ENCODE peak calls at places on chromosomes 5 and 9, in four cellular contexts. One of them, this sample, is unnamed.

GRCh38 chr5:160929343-160929742 is 77.3 kb upstream of the ATP10B start:
- DNase-seq in AG10803: no peak
- DNase-seq in fibroblast of the aortic adventitia: no peak
- DNase-seq in AG09309: no peak
- DNase-seq in this sample: no peak

GRCh38 chr9:87431831-87432230 is 65.8 kb upstream of the DAPK1 start:
- DNase-seq in AG10803: peak; percentile 55
- DNase-seq in fibroblast of the aortic adventitia: peak; percentile 11
- DNase-seq in AG09309: no peak
- DNase-seq in this sample: no peak

GRCh38 chr5:148414848-148415247 is 31.1 kb downstream of the FBXO38 start:
- DNase-seq in AG10803: no peak
- DNase-seq in fibroblast of the aortic adventitia: no peak
- DNase-seq in AG09309: no peak
- DNase-seq in this sample: no peak

GRCh38 chr5:43171926-43172325 is 20.1 kb upstream of the NIM1K start:
- DNase-seq in AG10803: no peak
- DNase-seq in fibroblast of the aortic adventitia: no peak
- DNase-seq in AG09309: no peak
- DNase-seq in this sample: no peak

GRCh38 chr5:53479045-53479655 is 1.3 kb upstream of the FST start:
- DNase-seq in AG10803: no peak
- DNase-seq in fibroblast of the aortic adventitia: peak; percentile 60
- DNase-seq in AG09309: no peak
- DNase-seq in this sample: peak; percentile 55

GRCh38 chr5:175059687-175060194 is 335.4 kb downstream of the MSX2 start:
- DNase-seq in AG10803: peak; percentile 3
- DNase-seq in fibroblast of the aortic adventitia: peak; percentile 1
- DNase-seq in AG09309: peak; percentile 18
- DNase-seq in this sample: peak; percentile 2

GRCh38 chr5:91436241-91436640 is 53.1 kb upstream of the ARRDC3 start:
- DNase-seq in AG10803: no peak
- DNase-seq in fibroblast of the aortic adventitia: no peak
- DNase-seq in AG09309: no peak
- DNase-seq in this sample: no peak

GRCh38 chr9:13221741-13222140 is 57.8 kb downstream of the MPDZ start:
- DNase-seq in AG10803: no peak
- DNase-seq in fibroblast of the aortic adventitia: no peak
- DNase-seq in AG09309: no peak
- DNase-seq in this sample: no peak

GRCh38 chr5:157328277-157328912 is 62.5 kb downstream of the CYFIP2 start:
- DNase-seq in AG10803: peak; percentile 81
- DNase-seq in fibroblast of the aortic adventitia: peak; percentile 85
- DNase-seq in AG09309: peak; percentile 44
- DNase-seq in this sample: peak; percentile 91

GRCh38 chr9:18393340-18394130 is 80.4 kb upstream of the ADAMTSL1 start:
- DNase-seq in AG10803: peak; percentile 92
- DNase-seq in fibroblast of the aortic adventitia: peak; percentile 97
- DNase-seq in AG09309: peak; percentile 90
- DNase-seq in this sample: peak; percentile 97

GRCh38 chr5:10310073-10310779 is 2.5 kb upstream of the CMBL start:
- DNase-seq in AG10803: no peak
- DNase-seq in fibroblast of the aortic adventitia: no peak
- DNase-seq in AG09309: no peak
- DNase-seq in this sample: peak; percentile 66

GRCh38 chr9:27351438-27351837 is 54.5 kb upstream of the EQTN start:
- DNase-seq in AG10803: no peak
- DNase-seq in fibroblast of the aortic adventitia: peak; percentile 10
- DNase-seq in AG09309: no peak
- DNase-seq in this sample: peak; percentile 46

GRCh38 chr5:172564187-172564586 is 76.9 kb upstream of the NEURL1B start:
- DNase-seq in AG10803: no peak
- DNase-seq in fibroblast of the aortic adventitia: no peak
- DNase-seq in AG09309: no peak
- DNase-seq in this sample: no peak

GRCh38 chr9:105355810-105356209 is 92.0 kb upstream of the FSD1L start:
- DNase-seq in AG10803: no peak
- DNase-seq in fibroblast of the aortic adventitia: peak; percentile 71
- DNase-seq in AG09309: no peak
- DNase-seq in this sample: peak; percentile 36

GRCh38 chr5:138149530-138149929 is 10.3 kb upstream of the NME5 start:
- DNase-seq in AG10803: no peak
- DNase-seq in fibroblast of the aortic adventitia: peak; percentile 17
- DNase-seq in AG09309: no peak
- DNase-seq in this sample: no peak

GRCh38 chr5:1291611-1292080 is 3.2 kb downstream of the TERT start:
- DNase-seq in AG10803: no peak
- DNase-seq in fibroblast of the aortic adventitia: no peak
- DNase-seq in AG09309: no peak
- DNase-seq in this sample: no peak

GRCh38 chr5:32538031-32538547 is 47.3 kb upstream of the SUB1 start:
- DNase-seq in AG10803: no peak
- DNase-seq in fibroblast of the aortic adventitia: peak; percentile 39
- DNase-seq in AG09309: no peak
- DNase-seq in this sample: no peak

GRCh38 chr9:92808726-92809451 is 44.3 kb upstream of the BICD2 start:
- DNase-seq in AG10803: peak; percentile 64
- DNase-seq in fibroblast of the aortic adventitia: peak; percentile 70
- DNase-seq in AG09309: peak; percentile 14
- DNase-seq in this sample: peak; percentile 79

GRCh38 chr9:5894237-5894959 is 3.7 kb downstream of the MLANA start:
- DNase-seq in AG10803: no peak
- DNase-seq in fibroblast of the aortic adventitia: no peak
- DNase-seq in AG09309: no peak
- DNase-seq in this sample: no peak

GRCh38 chr5:132546108-132546507 is 2.8 kb upstream of the IL5 start:
- DNase-seq in AG10803: no peak
- DNase-seq in fibroblast of the aortic adventitia: no peak
- DNase-seq in AG09309: no peak
- DNase-seq in this sample: no peak

GRCh38 chr5:167219296-167219695 is 1072.1 kb upstream of the WWC1 start:
- DNase-seq in AG10803: no peak
- DNase-seq in fibroblast of the aortic adventitia: no peak
- DNase-seq in AG09309: no peak
- DNase-seq in this sample: no peak

DNA sequence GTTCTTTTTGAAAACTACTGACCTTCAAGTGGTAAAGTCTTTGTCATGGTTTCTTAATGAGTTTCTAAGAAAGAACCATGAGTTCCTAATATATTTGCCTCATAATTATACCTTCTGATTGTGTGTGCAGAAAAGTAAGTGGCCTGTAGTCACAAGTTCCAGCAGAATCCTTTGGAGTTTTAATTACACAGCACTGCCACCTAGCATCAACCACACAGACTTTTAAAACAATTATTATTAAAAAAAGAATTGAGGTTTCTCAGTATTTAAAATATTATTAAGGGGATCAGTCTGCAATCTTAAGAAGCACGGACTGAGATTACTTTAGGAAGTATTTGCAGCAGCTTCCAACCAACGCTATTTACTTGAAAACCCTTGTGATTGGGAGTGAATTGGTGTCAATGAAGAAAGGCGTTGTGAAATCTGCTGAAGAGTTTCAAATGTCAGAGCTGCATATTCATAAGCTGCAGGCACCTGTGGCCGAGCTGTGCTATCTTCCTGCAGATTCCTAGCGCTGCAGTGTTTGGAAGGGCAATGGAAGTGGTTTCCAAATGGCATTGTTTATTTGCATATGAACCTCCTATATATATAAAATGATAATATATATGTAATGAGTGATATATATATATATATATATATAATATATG is 1074.2 kb upstream of the WWC1 start:
- DNase-seq in AG10803: no peak
- DNase-seq in fibroblast of the aortic adventitia: no peak
- DNase-seq in AG09309: no peak
- DNase-seq in this sample: peak; percentile 13
- TF ChIP-seq CTCF in AG10803: no peak
- TF ChIP-seq CTCF in fibroblast of the aortic adventitia: no peak
- TF ChIP-seq CTCF in AG09309: no peak
- TF ChIP-seq CTCF in this sample: no peak

GRCh38 chr5:124866355-124867063 is 120.1 kb upstream of the ZNF608 start:
- DNase-seq in AG10803: peak; percentile 48
- DNase-seq in fibroblast of the aortic adventitia: no peak
- DNase-seq in AG09309: no peak
- DNase-seq in this sample: no peak
- H3K4me3 ChIP-seq in AG10803: peak overlapping the region; percentile 4
- H3K4me3 ChIP-seq in fibroblast of the aortic adventitia: no peak overlapping the region
- H3K4me3 ChIP-seq in AG09309: no peak overlapping the region
- H3K4me3 ChIP-seq in this sample: no peak overlapping the region

GRCh38 chr9:91248707-91249106 is 113.0 kb downstream of the AUH start:
- DNase-seq in AG10803: no peak
- DNase-seq in fibroblast of the aortic adventitia: no peak
- DNase-seq in AG09309: no peak
- DNase-seq in this sample: no peak

GRCh38 chr9:91256235-91256634 is 105.5 kb downstream of the AUH start:
- DNase-seq in AG10803: no peak
- DNase-seq in fibroblast of the aortic adventitia: no peak
- DNase-seq in AG09309: no peak
- DNase-seq in this sample: no peak

GRCh38 chr9:91258448-91258847 is 103.3 kb downstream of the AUH start:
- DNase-seq in AG10803: no peak
- DNase-seq in fibroblast of the aortic adventitia: no peak
- DNase-seq in AG09309: no peak
- DNase-seq in this sample: no peak

GRCh38 chr9:91255327-91255726 is 106.4 kb downstream of the AUH start:
- DNase-seq in AG10803: peak; percentile 74
- DNase-seq in fibroblast of the aortic adventitia: peak; percentile 89
- DNase-seq in AG09309: peak; percentile 83
- DNase-seq in this sample: peak; percentile 76

DNA sequence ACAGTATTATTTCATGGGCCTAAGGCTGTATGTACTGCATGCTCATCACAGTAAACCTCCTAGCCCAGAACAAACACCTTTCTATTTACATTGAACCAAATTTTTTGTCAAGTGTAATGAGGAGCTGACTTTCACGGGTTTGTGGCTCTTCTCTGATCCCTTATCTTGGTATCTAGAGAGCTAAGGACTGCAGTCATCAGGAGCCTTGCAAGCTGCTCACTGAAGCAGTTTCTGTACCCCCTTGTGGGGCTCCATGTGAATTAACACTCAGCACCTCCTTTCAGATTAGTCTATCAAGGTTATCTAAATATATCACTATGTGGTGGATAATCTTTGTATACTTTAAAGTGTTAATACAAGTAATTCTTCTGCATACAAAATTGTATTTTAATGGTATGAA is 108.2 kb downstream of the AUH start:
- DNase-seq in AG10803: no peak
- DNase-seq in fibroblast of the aortic adventitia: peak; percentile 10
- DNase-seq in AG09309: no peak
- DNase-seq in this sample: peak; percentile 38
- TF ChIP-seq CTCF in AG10803: no peak
- TF ChIP-seq CTCF in fibroblast of the aortic adventitia: no peak
- TF ChIP-seq CTCF in AG09309: no peak
- TF ChIP-seq CTCF in this sample: peak; percentile 39

DNA sequence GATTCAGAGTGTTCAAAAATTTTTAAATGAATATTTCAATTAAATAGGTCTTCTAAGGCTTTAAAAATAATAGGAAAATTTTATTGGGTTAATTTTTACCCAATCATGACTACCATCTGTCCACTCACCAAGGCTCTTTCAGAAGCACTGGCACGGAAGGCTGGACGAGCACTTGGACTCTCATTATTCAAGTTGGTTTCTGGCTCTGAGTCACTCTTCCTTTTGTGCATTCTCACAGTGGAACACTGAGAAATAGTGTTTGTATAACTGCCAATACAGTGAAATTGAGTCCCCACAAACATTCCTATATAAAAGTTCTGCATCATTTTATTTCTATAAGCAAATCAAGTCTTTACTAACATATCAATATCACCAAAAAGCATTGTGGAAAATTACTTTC is 1149.0 kb downstream of the EFNA5 start:
- DNase-seq in AG10803: peak; percentile 34
- DNase-seq in fibroblast of the aortic adventitia: peak; percentile 40
- DNase-seq in AG09309: no peak
- DNase-seq in this sample: peak; percentile 81
- H3K4me3 ChIP-seq in AG10803: no peak overlapping the region
- H3K4me3 ChIP-seq in fibroblast of the aortic adventitia: no peak overlapping the region
- H3K4me3 ChIP-seq in AG09309: no peak overlapping the region
- H3K4me3 ChIP-seq in this sample: no peak overlapping the region

GRCh38 chr5:80275347-80275746 is 19.5 kb upstream of the SERINC5 start:
- DNase-seq in AG10803: peak; percentile 22
- DNase-seq in fibroblast of the aortic adventitia: peak; percentile 38
- DNase-seq in AG09309: no peak
- DNase-seq in this sample: peak; percentile 63
- TF ChIP-seq CTCF in AG10803: peak; percentile 54
- TF ChIP-seq CTCF in fibroblast of the aortic adventitia: peak; percentile 52
- TF ChIP-seq CTCF in AG09309: peak; percentile 48
- TF ChIP-seq CTCF in this sample: peak; percentile 76

GRCh38 chr9:110156416-110156815 is 51.5 kb downstream of the C9orf152 start:
- DNase-seq in AG10803: no peak
- DNase-seq in fibroblast of the aortic adventitia: no peak
- DNase-seq in AG09309: no peak
- DNase-seq in this sample: no peak
- H3K4me3 ChIP-seq in AG10803: no peak overlapping the region
- H3K4me3 ChIP-seq in fibroblast of the aortic adventitia: no peak overlapping the region
- H3K4me3 ChIP-seq in AG09309: no peak overlapping the region
- H3K4me3 ChIP-seq in this sample: no peak overlapping the region

DNA sequence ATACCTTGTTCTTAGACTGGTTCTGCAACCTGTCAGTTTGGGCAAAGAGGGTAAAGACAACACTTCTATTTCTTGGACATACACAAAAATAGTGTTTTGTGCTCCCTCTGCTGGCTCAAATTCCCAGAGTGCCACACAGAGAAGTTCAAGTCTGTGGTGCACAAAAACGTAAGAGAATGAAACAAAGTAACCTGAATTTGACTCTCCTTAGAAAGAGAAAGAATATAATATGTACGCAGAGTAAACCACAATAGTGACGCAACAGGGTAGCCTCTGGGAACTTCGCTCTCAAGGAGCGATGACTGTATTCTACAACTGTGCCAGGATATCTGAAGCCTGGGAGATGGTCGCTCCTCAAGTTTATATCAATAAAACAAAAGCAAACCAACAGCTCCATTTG is 18.5 kb downstream of the DDX31 start:
- DNase-seq in AG10803: peak; percentile 64
- DNase-seq in fibroblast of the aortic adventitia: peak; percentile 58
- DNase-seq in AG09309: peak; percentile 87
- DNase-seq in this sample: peak; percentile 96
- TF ChIP-seq CTCF in AG10803: peak; percentile 70
- TF ChIP-seq CTCF in fibroblast of the aortic adventitia: peak; percentile 47
- TF ChIP-seq CTCF in AG09309: peak; percentile 70
- TF ChIP-seq CTCF in this sample: peak; percentile 82

GRCh38 chr9:21988056-21988990 is 5.9 kb downstream of the CDKN2A start:
- DNase-seq in AG10803: no peak
- DNase-seq in fibroblast of the aortic adventitia: no peak
- DNase-seq in AG09309: no peak
- DNase-seq in this sample: no peak
- H3K4me3 ChIP-seq in AG10803: peak overlapping the region; percentile 53
- H3K4me3 ChIP-seq in fibroblast of the aortic adventitia: peak overlapping the region; percentile 6
- H3K4me3 ChIP-seq in AG09309: no peak overlapping the region
- H3K4me3 ChIP-seq in this sample: no peak overlapping the region